ENCODE peak calls at places on chromosomes 11 and 22, in four cellular contexts. E is coronary artery, V is IMR-90, F is GM12865. H is an unnamed sample.

GRCh38 chr11:86610559-86611341 is 61.7 kb downstream of the ME3 start:
- DNase-seq in E (no peak), F (no peak), V (no peak), H (no peak)

GRCh38 chr11:9091044-9091936 is at the start of gene SCUBE2:
- DNase-seq in E (no peak), V (no peak), F (no peak), H (no peak)

GRCh38 chr11:126799974-126800373 is 200.6 kb downstream of the KIRREL3 start:
- DNase-seq in F (no peak), V (peak), E (no peak), H (no peak)

GRCh38 chr11:85955531-85955930 is 100.3 kb downstream of the CCDC83 start:
- DNase-seq in F (no peak), E (no peak), V (peak), H (no peak)

GRCh38 chr11:5449432-5449831 is 309 bp downstream of the OR51I2 start:
- DNase-seq in V (no peak), F (no peak), E (no peak), H (no peak)

GRCh38 chr11:128865490-128865889 is 1.6 kb downstream of the KCNJ1 start:
- DNase-seq in E (no peak), V (peak), F (no peak), H (peak)

GRCh38 chr22:28426346-28427132 is 253.1 kb downstream of the TTC28 start:
- DNase-seq in V (peak), F (no peak), E (no peak), H (no peak)

GRCh38 chr11:2993000-2993330 is 836 bp upstream of the NAP1L4 start:
- DNase-seq in F (no peak), V (no peak), E (no peak), H (no peak)

GRCh38 chr11:80980221-80980620 is 1539.4 kb upstream of the TENM4 start:
- DNase-seq in V (no peak), E (no peak), F (peak), H (peak)

GRCh38 chr11:32386770-32387377 is 48.5 kb downstream of the WT1 start:
- DNase-seq in F (no peak), E (no peak), V (peak), H (no peak)

GRCh38 chr11:88246680-88247079 is 71.4 kb upstream of the RAB38 start:
- DNase-seq in F (no peak), E (no peak), V (peak), H (peak)

GRCh38 chr22:46213052-46213451 is 37.0 kb downstream of the CDPF1 start:
- DNase-seq in E (no peak), V (peak), F (no peak), H (no peak)

GRCh38 chr22:33337524-33337923 is 279.3 kb upstream of the SYN3 start:
- DNase-seq in F (no peak), V (no peak), E (no peak), H (no peak)

GRCh38 chr11:87832216-87832615 is 343.0 kb downstream of the RAB38 start:
- DNase-seq in V (no peak), F (no peak), E (no peak), H (no peak)

GRCh38 chr11:120089036-120090001 is 48.6 kb downstream of the TRIM29 start:
- DNase-seq in F (no peak), E (no peak), V (no peak), H (no peak)

GRCh38 chr22:27591060-27591459 is 210.5 kb downstream of the MN1 start:
- DNase-seq in E (no peak), F (no peak), V (no peak), H (no peak)

GRCh38 chr11:117419136-117419914 is 91.7 kb downstream of the CEP164 start:
- DNase-seq in F (no peak), E (no peak), V (peak), H (no peak)

GRCh38 chr11:96664108-96664507 is 274.3 kb downstream of the JRKL start:
- DNase-seq in E (no peak), V (no peak), F (no peak), H (no peak)

GRCh38 chr22:49719046-49719445 is 108.6 kb downstream of the BRD1 start:
- DNase-seq in F (no peak), V (no peak), E (no peak), H (no peak)

GRCh38 chr11:9053631-9054030 is 37.8 kb downstream of the SCUBE2 start:
- DNase-seq in F (no peak), E (no peak), V (peak), H (peak)

GRCh38 chr11:26442131-26442530 is 110.2 kb downstream of the ANO3 start:
- DNase-seq in E (no peak), F (no peak), V (peak), H (no peak)

GRCh38 chr11:36008576-36008975 is 64.7 kb downstream of the LDLRAD3 start:
- DNase-seq in E (no peak), F (no peak), V (peak), H (no peak)

GRCh38 chr11:116853461-116854073 is 16.1 kb upstream of the APOA1 start:
- DNase-seq in E (no peak), F (peak), V (peak), H (peak)

GRCh38 chr11:2109541-2110019 is 29.6 kb downstream of the IGF2 start:
- DNase-seq in E (no peak), V (no peak), F (no peak), H (no peak)

GRCh38 chr22:32142600-32142999 is 16.5 kb downstream of the C22orf42 start:
- DNase-seq in F (no peak), V (no peak), E (no peak), H (no peak)

GRCh38 chr22:17315310-17315709 is 54.0 kb upstream of the CECR2 start:
- DNase-seq in V (no peak), E (no peak), F (no peak), H (no peak)

GRCh38 chr11:72758690-72759389 is 6.6 kb upstream of the ARAP1 start:
- DNase-seq in F (no peak), E (no peak), V (peak), H (no peak)

GRCh38 chr11:86773878-86774277 is 26.5 kb upstream of the PRSS23 start:
- DNase-seq in E (no peak), V (no peak), F (no peak), H (no peak)

GRCh38 chr22:50612715-50613221 is 12.2 kb downstream of the MAPK8IP2 start:
- DNase-seq in V (no peak), E (no peak), F (no peak), H (no peak)

GRCh38 chr11:8906629-8907028 is 4.4 kb upstream of the AKIP1 start:
- DNase-seq in F (no peak), V (peak), E (no peak), H (peak)

GRCh38 chr11:100578966-100579365 is 108.1 kb upstream of the ARHGAP42 start:
- DNase-seq in E (no peak), F (no peak), V (peak), H (no peak)

GRCh38 chr11:67563354-67564114 is 20.1 kb upstream of the GSTP1 start:
- DNase-seq in V (peak), F (no peak), E (no peak), H (peak)

DNA sequence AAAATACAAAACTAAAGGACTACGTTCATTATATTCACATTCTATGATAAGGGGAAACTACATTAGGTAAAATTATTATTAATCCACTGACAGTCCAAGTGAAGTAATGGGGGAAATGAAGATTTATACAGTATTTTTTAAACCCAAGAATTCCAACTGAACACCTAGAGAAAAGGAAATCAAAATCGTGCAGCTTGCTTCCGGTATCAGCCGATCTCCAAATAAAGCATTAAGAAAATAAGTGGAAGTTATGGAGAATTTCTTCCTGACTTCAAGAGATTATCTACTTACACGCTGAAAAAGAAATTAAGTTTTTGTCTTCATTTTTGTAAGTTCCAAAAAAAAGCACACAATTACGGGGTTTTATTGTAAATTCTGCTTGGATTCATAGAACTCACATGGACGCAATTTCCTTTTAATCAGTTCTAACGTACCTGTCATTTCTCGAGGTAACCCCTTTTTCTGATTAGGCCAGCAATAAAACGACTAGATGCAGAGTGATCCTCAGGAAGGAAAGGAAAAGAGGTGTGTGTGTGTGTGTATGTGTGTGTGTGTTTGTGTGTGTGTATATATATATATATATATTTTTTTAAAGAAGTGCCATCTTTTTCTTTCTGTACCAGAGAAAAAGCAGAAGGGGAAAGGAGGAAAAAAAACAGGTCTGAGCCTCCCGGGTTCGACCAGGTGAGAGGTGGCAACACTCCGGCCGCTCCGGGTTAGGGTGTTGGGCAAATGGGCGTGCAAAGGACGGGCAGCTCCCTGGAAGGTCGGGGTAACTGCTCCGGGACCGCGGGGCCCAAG is 1.1 kb downstream of the ZBTB44 start:
- DNase-seq in V (peak), E (no peak), F (peak), H (no peak)
- H3K4me3 ChIP-seq in V (peak), E (peak), F (peak), H (peak)

DNA sequence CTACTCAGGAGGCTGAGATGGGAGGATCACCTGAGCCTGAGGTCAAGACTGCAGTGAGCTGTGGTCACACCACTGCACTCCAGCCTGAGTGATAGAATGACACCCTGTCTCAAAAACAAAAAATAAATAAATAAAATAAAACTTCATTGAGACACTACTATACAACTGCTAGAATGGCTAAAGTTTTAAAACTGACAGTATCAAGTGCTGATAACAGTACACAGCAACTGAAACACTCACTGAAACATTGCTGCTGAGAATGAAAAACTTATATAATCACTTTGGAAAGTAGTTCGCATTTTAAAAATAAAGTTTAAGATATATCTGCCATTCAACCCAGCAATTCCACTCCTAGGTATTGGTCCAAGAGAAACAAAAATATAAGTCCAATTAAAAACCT is 100.7 kb downstream of the WNT11 start:
- DNase-seq in E (no peak), F (no peak), V (no peak), H (no peak)
- TF ChIP-seq CTCF in E (no peak), F (no peak), V (no peak), H (no peak)

GRCh38 chr11:19398273-19398672 is 157.5 kb upstream of the E2F8 start:
- DNase-seq in V (peak), E (peak), F (no peak), H (no peak)
- H3K4me3 ChIP-seq in V (no peak), E (no peak), F (no peak), H (no peak)

GRCh38 chr11:13291361-13291760 is 13.8 kb downstream of the BMAL1 start:
- DNase-seq in E (no peak), F (no peak), V (no peak), H (no peak)

GRCh38 chr11:13292970-13293369 is 15.4 kb downstream of the BMAL1 start:
- DNase-seq in F (no peak), E (no peak), V (no peak), H (no peak)

GRCh38 chr11:13294178-13294577 is 16.6 kb downstream of the BMAL1 start:
- DNase-seq in E (no peak), F (no peak), V (no peak), H (no peak)

GRCh38 chr11:13290221-13290980 is 12.8 kb downstream of the BMAL1 start:
- DNase-seq in F (no peak), V (no peak), E (no peak), H (no peak)

GRCh38 chr11:13291794-13292193 is 14.2 kb downstream of the BMAL1 start:
- DNase-seq in V (no peak), F (no peak), E (no peak), H (no peak)
- TF ChIP-seq CTCF in V (no peak), F (no peak), E (no peak), H (no peak)

GRCh38 chr11:73981051-73981805 is 1.4 kb downstream of the UCP2 start:
- DNase-seq in E (no peak), V (no peak), F (no peak), H (no peak)
- H3K4me3 ChIP-seq in E (peak), V (no peak), F (peak), H (no peak)

GRCh38 chr11:114257621-114258558 is 38.3 kb upstream of the NNMT start:
- DNase-seq in F (no peak), V (no peak), E (peak), H (no peak)
- TF ChIP-seq CTCF in F (no peak), V (no peak), E (no peak), H (peak)

GRCh38 chr11:60195923-60196368 is 13.1 kb upstream of the MS4A6A start:
- DNase-seq in V (no peak), E (no peak), F (peak), H (no peak)
- H3K4me3 ChIP-seq in V (no peak), E (no peak), F (no peak), H (no peak)

DNA sequence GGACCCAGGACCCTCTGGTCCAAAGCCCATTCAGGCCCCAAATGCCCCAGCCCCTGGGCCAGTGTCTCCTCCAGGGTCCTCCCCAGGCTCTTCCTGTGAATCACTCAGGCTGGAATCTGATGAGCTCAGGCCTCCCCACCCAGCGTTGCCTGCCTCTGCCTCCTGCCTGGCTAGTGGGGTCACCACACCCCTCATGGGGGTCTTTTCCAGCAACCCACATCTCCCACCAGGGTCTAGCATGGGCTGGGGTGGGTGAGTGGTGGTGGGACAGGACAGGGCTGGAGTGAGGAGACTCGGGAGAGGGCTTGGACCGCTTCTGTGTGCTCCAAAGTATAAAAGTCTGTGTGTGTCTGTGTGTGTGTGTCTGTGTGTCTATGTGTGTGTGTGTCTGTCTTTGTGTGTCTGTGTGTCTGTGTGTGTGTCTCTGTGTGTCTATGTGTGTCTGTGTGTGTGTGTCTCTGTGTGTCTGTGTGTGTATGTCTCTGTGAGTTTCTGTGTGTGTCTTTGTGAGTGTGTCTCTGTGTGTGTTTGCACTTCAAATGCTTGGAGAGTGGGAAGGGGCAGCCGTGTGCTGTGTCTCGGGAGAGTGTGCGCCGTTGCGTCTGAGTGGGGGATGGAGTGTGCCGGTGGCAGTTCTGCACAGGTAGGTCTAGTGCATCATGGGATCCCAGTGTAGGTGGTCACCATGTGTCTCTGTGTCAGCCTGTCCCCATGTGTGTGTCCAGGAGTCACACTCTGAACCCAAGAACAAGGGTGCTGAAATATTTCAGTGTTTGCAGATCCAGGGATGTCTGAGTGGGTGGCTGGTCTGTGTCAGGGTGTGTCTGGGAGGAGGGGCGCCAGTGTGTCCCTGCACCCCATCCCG is 8.8 kb downstream of the RIN1 start:
- DNase-seq in F (no peak), V (peak), E (no peak), H (no peak)
- TF ChIP-seq CTCF in F (no peak), V (peak), E (no peak), H (peak)